ENCODE peak calls at places on chromosomes 12 and 14, in nine cellular contexts. I is mucosa of descending colon, M is AG04450, O is cardiac muscle cell, A is fibroblast of the aortic adventitia, B is psoas muscle, Z is choroid plexus epithelial cell, Q is HFF-Myc, R is kidney. F is an unnamed sample.

GRCh38 chr12:71582925-71583324 is 80.7 kb downstream of the ZFC3H1 start:
- DNase-seq in I (no peak), M (no peak), O (no peak), A (no peak), B (no peak), Z (no peak), Q (no peak), R (no peak), F (no peak)

GRCh38 chr14:46717211-46717610 is 65.6 kb upstream of the RPL10L start:
- DNase-seq in I (no peak), M (no peak), O (no peak), A (no peak), B (no peak), Z (peak; percentile 3), Q (no peak), R (no peak), F (no peak)

GRCh38 chr12:3200779-3201738 is 123.9 kb downstream of the TSPAN9 start:
- DNase-seq in I (no peak), M (no peak), O (peak; percentile 20), A (no peak), B (no peak), Z (peak; percentile 26), Q (no peak), R (no peak), F (no peak)

GRCh38 chr12:124720019-124720686 is 143.5 kb downstream of the SCARB1 start:
- DNase-seq in I (no peak), M (no peak), O (peak; percentile 68), A (peak; percentile 81), B (no peak), Z (peak; percentile 71), Q (no peak), R (no peak), F (no peak)

GRCh38 chr12:14111230-14111865 is 129.9 kb upstream of the GRIN2B start:
- DNase-seq in I (no peak), M (no peak), O (no peak), A (no peak), B (no peak), Z (no peak), Q (no peak), R (no peak), F (no peak)

GRCh38 chr14:99541677-99542470 is 60.7 kb downstream of the CCNK start:
- DNase-seq in I (no peak), M (no peak), O (no peak), A (no peak), B (no peak), Z (no peak), Q (no peak), R (peak; percentile 61), F (no peak)

GRCh38 chr14:76774471-76775158 is 13.3 kb downstream of the VASH1 start:
- DNase-seq in I (no peak), M (no peak), O (no peak), A (no peak), B (no peak), Z (no peak), Q (no peak), R (no peak), F (peak; percentile 39)

GRCh38 chr12:27163048-27163715 is 80.8 kb upstream of the C12orf71 start:
- DNase-seq in I (no peak), M (no peak), O (no peak), A (peak; percentile 21), B (no peak), Z (peak; percentile 64), Q (no peak), R (no peak), F (no peak)

GRCh38 chr14:52876311-52876710 is 74.5 kb downstream of the FERMT2 start:
- DNase-seq in I (no peak), M (no peak), O (peak; percentile 70), A (peak; percentile 83), B (no peak), Z (peak; percentile 64), Q (no peak), R (no peak), F (no peak)

GRCh38 chr12:42236017-42236416 is 2.0 kb downstream of the YAF2 start:
- DNase-seq in I (no peak), M (no peak), O (peak; percentile 16), A (peak; percentile 43), B (no peak), Z (peak; percentile 30), Q (no peak), R (no peak), F (no peak)

GRCh38 chr12:42237853-42238239 is 202 bp downstream of the YAF2 start:
- DNase-seq in I (no peak), M (no peak), O (no peak), A (no peak), B (no peak), Z (no peak), Q (no peak), R (no peak), F (no peak)

GRCh38 chr12:42238240-42239140 is at the start of gene YAF2:
- DNase-seq in I (peak; percentile 94), M (peak; percentile 68), O (peak; percentile 93), A (peak; percentile 80), B (peak; percentile 96), Z (peak; percentile 90), Q (peak; percentile 39), R (peak; percentile 96), F (peak; percentile 95)

GRCh38 chr12:42235426-42235825 is 2.6 kb downstream of the YAF2 start:
- DNase-seq in I (no peak), M (no peak), O (no peak), A (no peak), B (no peak), Z (peak; percentile 20), Q (no peak), R (no peak), F (no peak)

DNA sequence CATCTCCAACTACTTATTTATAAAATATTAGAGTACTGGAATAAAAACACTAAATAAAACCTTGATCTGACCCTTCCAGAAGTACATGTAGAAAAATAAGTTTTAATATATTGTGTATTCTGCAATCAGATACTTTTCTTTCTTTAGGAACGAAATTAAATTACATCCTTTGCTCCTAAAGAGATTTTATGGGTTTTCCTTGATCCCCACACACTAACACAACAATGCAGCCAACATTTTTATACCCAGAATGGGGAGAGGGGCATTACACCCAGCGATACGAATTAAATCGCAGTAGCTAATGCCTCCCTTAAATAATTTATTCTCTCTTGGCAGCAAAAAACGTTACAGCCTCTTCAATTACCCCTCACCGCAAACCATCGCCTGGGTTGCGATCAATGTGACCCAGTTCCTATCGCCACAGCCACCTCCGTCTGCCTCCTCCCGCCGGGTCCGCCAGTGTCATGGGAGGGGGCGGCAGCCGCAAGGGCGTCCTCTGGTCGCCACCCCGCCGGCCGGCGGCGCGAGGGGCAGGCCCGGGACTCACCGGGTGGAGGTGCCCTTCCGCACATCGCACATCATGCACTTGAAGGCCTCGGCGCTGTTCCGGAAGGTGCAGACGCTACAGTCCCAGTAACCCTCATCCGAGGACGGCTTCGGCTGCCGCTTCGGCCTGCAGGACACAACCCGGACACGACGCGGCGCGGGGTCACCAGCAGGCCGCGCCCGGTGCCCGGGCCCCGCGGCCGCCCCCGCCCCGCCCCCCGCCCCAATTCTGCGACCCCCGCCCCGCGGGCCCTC is 796 bp downstream of the YAF2 start:
- DNase-seq in I (peak; percentile 89), M (no peak), O (peak; percentile 81), A (peak; percentile 66), B (peak; percentile 90), Z (peak; percentile 80), Q (peak; percentile 36), R (peak; percentile 94), F (peak; percentile 94)
- TF ChIP-seq CTCF in I (peak; percentile 30), M (peak; percentile 47), O (peak; percentile 49), A (peak; percentile 38), B (peak; percentile 49), Z (peak; percentile 47), Q (peak; percentile 25), R (no peak), F (peak; percentile 76)

DNA sequence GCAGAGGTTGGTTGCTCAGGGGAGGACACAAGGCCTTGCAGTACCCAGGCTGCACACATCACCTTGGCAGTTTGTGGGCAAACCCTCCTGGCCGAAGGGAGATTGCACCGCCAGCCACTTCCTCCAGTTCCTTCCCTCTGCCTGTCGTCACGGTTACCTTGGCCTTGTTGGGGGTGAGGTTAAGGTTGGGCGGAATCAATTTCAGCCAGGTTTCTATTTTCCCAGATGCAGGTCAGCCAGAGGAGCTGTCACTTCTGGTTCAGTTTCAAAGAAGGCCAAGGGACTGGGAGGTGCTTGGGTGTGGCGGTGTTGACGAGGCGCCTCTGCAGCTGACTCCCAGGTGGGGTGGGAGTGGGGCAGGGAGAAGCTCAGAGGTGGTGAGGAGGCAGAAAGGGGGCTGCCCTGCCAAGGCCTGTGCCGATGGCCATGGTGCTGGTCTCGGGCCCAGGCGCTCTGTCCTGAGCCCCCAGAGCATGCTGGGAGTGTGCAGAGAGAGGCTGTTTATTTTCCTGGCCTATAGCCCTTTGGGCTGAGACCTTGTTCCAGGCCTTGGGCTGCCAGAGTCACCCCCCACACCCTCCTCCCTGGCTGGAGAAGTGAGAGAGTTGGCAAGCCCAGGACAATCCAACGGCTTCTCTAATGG is 31.4 kb downstream of the JDP2 start:
- DNase-seq in I (peak; percentile 82), M (no peak), O (no peak), A (no peak), B (peak; percentile 84), Z (no peak), Q (no peak), R (peak; percentile 88), F (no peak)
- TF ChIP-seq CTCF in I (no peak), M (no peak), O (no peak), A (no peak), B (no peak), Z (no peak), Q (no peak), R (no peak), F (no peak)

DNA sequence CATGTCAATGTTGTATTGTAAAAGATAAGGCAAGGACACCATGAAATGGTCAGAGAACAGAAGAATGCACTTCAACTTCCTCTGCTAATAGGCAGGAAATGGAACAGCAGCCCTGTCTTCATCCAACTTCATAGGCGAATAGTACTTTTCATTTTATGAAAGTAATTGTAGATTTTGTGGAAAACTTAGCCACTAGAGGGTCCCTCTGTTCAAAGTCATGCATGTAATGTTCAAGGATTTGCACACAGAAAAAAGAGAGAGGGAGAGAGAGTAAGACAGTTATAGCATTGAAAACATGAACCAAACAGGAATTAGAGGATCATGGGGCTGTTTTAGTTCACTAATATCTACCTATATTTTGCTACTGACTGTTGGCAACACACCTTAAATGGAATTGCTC is 172.2 kb downstream of the FLRT2 start:
- DNase-seq in I (no peak), M (no peak), O (peak; percentile 11), A (no peak), B (no peak), Z (peak; percentile 20), Q (no peak), R (no peak), F (no peak)
- TF ChIP-seq CTCF in I (no peak), M (no peak), O (no peak), A (no peak), B (no peak), Z (no peak), Q (no peak), R (no peak), F (peak; percentile 66)

DNA sequence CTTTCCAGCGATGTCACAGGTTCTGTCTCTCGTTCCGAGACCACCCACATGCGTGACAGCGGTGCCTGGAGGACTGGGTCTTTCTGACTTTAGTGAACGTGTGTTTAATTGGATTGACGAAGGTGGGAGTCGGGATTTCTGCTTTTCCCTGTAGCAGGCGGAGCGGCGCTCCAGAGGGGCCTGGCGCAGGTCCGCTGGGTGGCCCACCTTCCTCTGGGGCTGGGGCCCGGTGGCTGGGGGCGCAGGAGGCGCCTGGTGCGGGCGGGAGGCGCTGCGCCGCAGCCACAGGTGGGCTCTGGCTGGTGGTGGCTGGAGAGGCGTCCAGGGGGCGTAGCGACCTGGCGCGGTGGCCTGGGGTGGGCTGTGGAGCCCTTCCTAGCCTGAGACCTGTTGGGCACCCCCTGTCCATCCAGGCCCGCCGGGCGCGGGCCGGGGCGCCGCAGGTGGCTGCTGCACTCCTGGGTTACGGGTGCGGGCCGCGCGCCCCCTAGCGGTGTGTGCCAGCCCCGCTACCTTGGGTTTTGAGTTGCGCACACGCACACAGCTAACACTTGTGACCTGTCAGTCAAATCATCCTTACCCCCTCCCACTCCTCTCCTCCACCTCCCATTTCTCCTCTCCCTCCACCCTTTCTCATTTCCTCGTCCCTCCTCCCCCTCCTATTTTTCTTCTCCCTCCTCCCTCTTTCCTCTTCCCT is 2.0 kb downstream of the MEG3 start:
- DNase-seq in I (no peak), M (peak; percentile 46), O (peak; percentile 75), A (peak; percentile 79), B (no peak), Z (peak; percentile 94), Q (no peak), R (peak; percentile 66), F (no peak)
- TF ChIP-seq CTCF in I (no peak), M (peak; percentile 67), O (peak; percentile 70), A (peak; percentile 63), B (peak; percentile 21), Z (peak; percentile 68), Q (peak; percentile 59), R (peak; percentile 14), F (peak; percentile 18)

F was measured in chondrocyte.